ENCODE peak calls at places on chromosomes 3 and 15, in six cellular contexts. L is activated CD4-positive, alpha-beta T cell treated with anti-CD3 and anti-CD28 coated beads for 1 hour; I is AG10803; X is heart left ventricle; S is mesothelial cell of epicardium; N is H9. C is an unnamed sample.

GRCh38 chr15:28955686-28956421 is 70.1 kb downstream of the APBA2 start:
- DNase-seq in L (no peak), I (peak), X (no peak), S (peak), N (no peak), C (no peak)

GRCh38 chr15:41512512-41513281 is 930 bp downstream of the LTK start:
- DNase-seq in L (no peak), I (no peak), X (peak), S (no peak), N (no peak), C (no peak)

GRCh38 chr15:60591491-60592385 is 112.8 kb upstream of the ICE2 start:
- DNase-seq in L (peak), I (peak), X (peak), S (peak), N (peak), C (no peak)

GRCh38 chr15:50813089-50813488 is 47.6 kb upstream of the SPPL2A start:
- DNase-seq in L (no peak), I (no peak), X (no peak), S (no peak), N (no peak), C (no peak)

GRCh38 chr15:77944002-77944867 is 133.3 kb downstream of the TBC1D2B start:
- DNase-seq in L (no peak), I (peak), X (peak), S (peak), N (peak), C (peak)

GRCh38 chr3:149673393-149673792 is 15.6 kb upstream of the WWTR1 start:
- DNase-seq in L (no peak), I (peak), X (no peak), S (no peak), N (no peak), C (no peak)

GRCh38 chr3:12993623-12994356 is 79.4 kb downstream of the IQSEC1 start:
- DNase-seq in L (no peak), I (no peak), X (peak), S (peak), N (peak), C (no peak)

GRCh38 chr3:166291510-166291909 is 454.3 kb upstream of the BCHE start:
- DNase-seq in L (no peak), I (no peak), X (no peak), S (no peak), N (peak), C (no peak)

GRCh38 chr3:84601303-84601702 is 357.5 kb upstream of the CADM2 start:
- DNase-seq in L (no peak), I (no peak), X (no peak), S (no peak), N (no peak), C (peak)

GRCh38 chr3:64176461-64176996 is 48.7 kb downstream of the PRICKLE2 start:
- DNase-seq in L (no peak), I (no peak), X (no peak), S (no peak), N (no peak), C (no peak)

GRCh38 chr3:172324591-172325203 is 123.6 kb downstream of the GHSR start:
- DNase-seq in L (no peak), I (no peak), X (peak), S (no peak), N (no peak), C (no peak)

GRCh38 chr3:9098716-9099675 is 135.7 kb upstream of the RAD18 start:
- DNase-seq in L (no peak), I (no peak), X (no peak), S (peak), N (no peak), C (no peak)

GRCh38 chr15:48946088-48946839 is 17.5 kb downstream of the SHC4 start:
- DNase-seq in L (no peak), I (no peak), X (no peak), S (no peak), N (no peak), C (no peak)

GRCh38 chr15:38844683-38845195 is 280.1 kb upstream of the RASGRP1 start:
- DNase-seq in L (no peak), I (peak), X (no peak), S (no peak), N (no peak), C (no peak)

GRCh38 chr15:25701716-25702465 is 161.2 kb downstream of the ATP10A start:
- DNase-seq in L (no peak), I (no peak), X (no peak), S (no peak), N (no peak), C (no peak)

GRCh38 chr3:118972974-118973373 is 61.7 kb downstream of the IGSF11 start:
- DNase-seq in L (no peak), I (no peak), X (peak), S (no peak), N (no peak), C (no peak)

GRCh38 chr3:152272771-152273242 is 4.1 kb downstream of the MBNL1 start:
- DNase-seq in L (no peak), I (peak), X (no peak), S (no peak), N (no peak), C (no peak)

GRCh38 chr3:153599685-153600084 is 437.7 kb downstream of the RAP2B start:
- DNase-seq in L (no peak), I (peak), X (peak), S (no peak), N (no peak), C (no peak)

GRCh38 chr3:126464093-126464492 is 11.6 kb downstream of the ZXDC start:
- DNase-seq in L (no peak), I (no peak), X (peak), S (no peak), N (no peak), C (no peak)

GRCh38 chr3:64685331-64685799 is 2.4 kb downstream of the ADAMTS9 start:
- DNase-seq in L (no peak), I (peak), X (peak), S (peak), N (no peak), C (no peak)

GRCh38 chr3:127754411-127755304 is 67.7 kb downstream of the MGLL start:
- DNase-seq in L (no peak), I (no peak), X (peak), S (no peak), N (no peak), C (no peak)

GRCh38 chr15:78055923-78056713 is 21.4 kb downstream of the TBC1D2B start:
- DNase-seq in L (no peak), I (no peak), X (peak), S (no peak), N (no peak), C (no peak)

GRCh38 chr15:33242669-33243191 is 48.2 kb upstream of the FMN1 start:
- DNase-seq in L (no peak), I (peak), X (no peak), S (no peak), N (no peak), C (no peak)

GRCh38 chr3:23776352-23776891 is 29.3 kb upstream of the UBE2E1 start:
- DNase-seq in L (no peak), I (peak), X (no peak), S (no peak), N (no peak), C (no peak)

GRCh38 chr15:29103825-29104565 is 165.6 kb downstream of the NSMCE3 start:
- DNase-seq in L (peak), I (peak), X (peak), S (peak), N (peak), C (no peak)

GRCh38 chr15:81825136-81825535 is 220.7 kb downstream of the MEX3B start:
- DNase-seq in L (no peak), I (no peak), X (no peak), S (no peak), N (no peak), C (no peak)

GRCh38 chr3:23761440-23761896 is 44.3 kb upstream of the UBE2E1 start:
- DNase-seq in L (no peak), I (no peak), X (no peak), S (no peak), N (peak), C (no peak)

GRCh38 chr3:133943639-133944131 is 48.0 kb upstream of the RAB6B start:
- DNase-seq in L (no peak), I (peak), X (no peak), S (no peak), N (peak), C (no peak)

GRCh38 chr15:68729789-68730201 is 90.9 kb downstream of the ANP32A start:
- DNase-seq in L (no peak), I (peak), X (peak), S (no peak), N (no peak), C (no peak)

C was measured in NCI-H1930.